ENCODE peak calls at places on chromosomes 5 and 9, in six cellular contexts. One of them, this sample, is unnamed.

GRCh38 chr5:72597456-72597948 is 90.3 kb upstream of the ZNF366 start:
- DNase-seq in neuronal stem cell: no peak
- DNase-seq in A549: peak
- DNase-seq in pancreas: no peak
- DNase-seq in SJSA1: peak
- DNase-seq in K562: peak
- DNase-seq in this sample: no peak

GRCh38 chr9:101269596-101270324 is 115.0 kb downstream of the BAAT start:
- DNase-seq in neuronal stem cell: no peak
- DNase-seq in A549: no peak
- DNase-seq in pancreas: no peak
- DNase-seq in SJSA1: no peak
- DNase-seq in K562: no peak
- DNase-seq in this sample: no peak

GRCh38 chr5:16980983-16981382 is 44.9 kb upstream of the MYO10 start:
- DNase-seq in neuronal stem cell: no peak
- DNase-seq in A549: no peak
- DNase-seq in pancreas: no peak
- DNase-seq in SJSA1: peak
- DNase-seq in K562: no peak
- DNase-seq in this sample: no peak

GRCh38 chr5:180212363-180213255 is 3.6 kb upstream of the RASGEF1C start:
- DNase-seq in neuronal stem cell: no peak
- DNase-seq in A549: no peak
- DNase-seq in pancreas: peak
- DNase-seq in SJSA1: no peak
- DNase-seq in K562: no peak
- DNase-seq in this sample: peak

GRCh38 chr5:65926893-65927292 is 518 bp downstream of the ERBIN start:
- DNase-seq in neuronal stem cell: no peak
- DNase-seq in A549: no peak
- DNase-seq in pancreas: no peak
- DNase-seq in SJSA1: peak
- DNase-seq in K562: no peak
- DNase-seq in this sample: no peak

GRCh38 chr5:28483327-28484025 is 1445.1 kb upstream of the CDH9 start:
- DNase-seq in neuronal stem cell: no peak
- DNase-seq in A549: no peak
- DNase-seq in pancreas: peak
- DNase-seq in SJSA1: no peak
- DNase-seq in K562: no peak
- DNase-seq in this sample: no peak

GRCh38 chr5:180340856-180341255 is 12.3 kb downstream of the GFPT2 start:
- DNase-seq in neuronal stem cell: no peak
- DNase-seq in A549: no peak
- DNase-seq in pancreas: no peak
- DNase-seq in SJSA1: peak
- DNase-seq in K562: no peak
- DNase-seq in this sample: no peak

GRCh38 chr5:74622122-74622521 is 18.4 kb downstream of the ENC1 start:
- DNase-seq in neuronal stem cell: no peak
- DNase-seq in A549: no peak
- DNase-seq in pancreas: no peak
- DNase-seq in SJSA1: no peak
- DNase-seq in K562: no peak
- DNase-seq in this sample: no peak

GRCh38 chr5:68953151-68953884 is 140.5 kb upstream of the SLC30A5 start:
- DNase-seq in neuronal stem cell: no peak
- DNase-seq in A549: no peak
- DNase-seq in pancreas: no peak
- DNase-seq in SJSA1: no peak
- DNase-seq in K562: no peak
- DNase-seq in this sample: no peak

GRCh38 chr9:133603165-133603927 is 5.8 kb downstream of the FAM163B start:
- DNase-seq in neuronal stem cell: no peak
- DNase-seq in A549: no peak
- DNase-seq in pancreas: no peak
- DNase-seq in SJSA1: no peak
- DNase-seq in K562: no peak
- DNase-seq in this sample: no peak

GRCh38 chr5:45694255-45694834 is 1.8 kb downstream of the HCN1 start:
- DNase-seq in neuronal stem cell: peak
- DNase-seq in A549: no peak
- DNase-seq in pancreas: no peak
- DNase-seq in SJSA1: no peak
- DNase-seq in K562: no peak
- DNase-seq in this sample: no peak

GRCh38 chr9:24900179-24900578 is 354.5 kb upstream of the IZUMO3 start:
- DNase-seq in neuronal stem cell: no peak
- DNase-seq in A549: no peak
- DNase-seq in pancreas: no peak
- DNase-seq in SJSA1: no peak
- DNase-seq in K562: no peak
- DNase-seq in this sample: no peak

GRCh38 chr9:82106536-82106935 is 118.0 kb downstream of the SPATA31D1 start:
- DNase-seq in neuronal stem cell: no peak
- DNase-seq in A549: no peak
- DNase-seq in pancreas: no peak
- DNase-seq in SJSA1: no peak
- DNase-seq in K562: no peak
- DNase-seq in this sample: no peak

GRCh38 chr9:98150164-98150563 is 31.1 kb upstream of the TRIM14 start:
- DNase-seq in neuronal stem cell: no peak
- DNase-seq in A549: no peak
- DNase-seq in pancreas: no peak
- DNase-seq in SJSA1: no peak
- DNase-seq in K562: no peak
- DNase-seq in this sample: no peak

GRCh38 chr5:68325065-68325580 is 109.6 kb downstream of the PIK3R1 start:
- DNase-seq in neuronal stem cell: no peak
- DNase-seq in A549: no peak
- DNase-seq in pancreas: no peak
- DNase-seq in SJSA1: no peak
- DNase-seq in K562: no peak
- DNase-seq in this sample: no peak

GRCh38 chr5:124477577-124477976 is 268.9 kb downstream of the ZNF608 start:
- DNase-seq in neuronal stem cell: no peak
- DNase-seq in A549: no peak
- DNase-seq in pancreas: no peak
- DNase-seq in SJSA1: no peak
- DNase-seq in K562: no peak
- DNase-seq in this sample: peak

GRCh38 chr5:126939887-126940286 is 90.5 kb downstream of the MARCHF3 start:
- DNase-seq in neuronal stem cell: no peak
- DNase-seq in A549: no peak
- DNase-seq in pancreas: no peak
- DNase-seq in SJSA1: no peak
- DNase-seq in K562: no peak
- DNase-seq in this sample: no peak

GRCh38 chr9:81461196-81461595 is 228.2 kb downstream of the TLE1 start:
- DNase-seq in neuronal stem cell: no peak
- DNase-seq in A549: no peak
- DNase-seq in pancreas: no peak
- DNase-seq in SJSA1: no peak
- DNase-seq in K562: no peak
- DNase-seq in this sample: no peak

GRCh38 chr9:100074093-100074492 is 24.7 kb downstream of the ERP44 start:
- DNase-seq in neuronal stem cell: no peak
- DNase-seq in A549: no peak
- DNase-seq in pancreas: no peak
- DNase-seq in SJSA1: no peak
- DNase-seq in K562: no peak
- DNase-seq in this sample: no peak

GRCh38 chr9:94084314-94084713 is at the start of gene PTPDC1:
- DNase-seq in neuronal stem cell: peak
- DNase-seq in A549: peak
- DNase-seq in pancreas: no peak
- DNase-seq in SJSA1: no peak
- DNase-seq in K562: peak
- DNase-seq in this sample: peak

GRCh38 chr5:949815-950560 is 57.3 kb downstream of the TRIP13 start:
- DNase-seq in neuronal stem cell: no peak
- DNase-seq in A549: no peak
- DNase-seq in pancreas: no peak
- DNase-seq in SJSA1: no peak
- DNase-seq in K562: no peak
- DNase-seq in this sample: no peak

GRCh38 chr9:93950619-93951601 is 4.2 kb downstream of the BARX1 start:
- DNase-seq in neuronal stem cell: no peak
- DNase-seq in A549: no peak
- DNase-seq in pancreas: peak
- DNase-seq in SJSA1: no peak
- DNase-seq in K562: no peak
- DNase-seq in this sample: no peak

GRCh38 chr9:89375181-89375760 is 57.0 kb downstream of the SECISBP2 start:
- DNase-seq in neuronal stem cell: no peak
- DNase-seq in A549: no peak
- DNase-seq in pancreas: peak
- DNase-seq in SJSA1: no peak
- DNase-seq in K562: peak
- DNase-seq in this sample: no peak

GRCh38 chr5:73028991-73029540 is 73.2 kb downstream of the FCHO2 start:
- DNase-seq in neuronal stem cell: no peak
- DNase-seq in A549: no peak
- DNase-seq in pancreas: no peak
- DNase-seq in SJSA1: no peak
- DNase-seq in K562: no peak
- DNase-seq in this sample: no peak

GRCh38 chr5:55188656-55189380 is 15.8 kb upstream of the CDC20B start:
- DNase-seq in neuronal stem cell: no peak
- DNase-seq in A549: peak
- DNase-seq in pancreas: no peak
- DNase-seq in SJSA1: no peak
- DNase-seq in K562: no peak
- DNase-seq in this sample: no peak

GRCh38 chr5:57816108-57816507 is 333.5 kb upstream of the ACTBL2 start:
- DNase-seq in neuronal stem cell: no peak
- DNase-seq in A549: peak
- DNase-seq in pancreas: no peak
- DNase-seq in SJSA1: peak
- DNase-seq in K562: no peak
- DNase-seq in this sample: no peak

GRCh38 chr5:57817924-57818323 is 335.3 kb upstream of the ACTBL2 start:
- DNase-seq in neuronal stem cell: no peak
- DNase-seq in A549: no peak
- DNase-seq in pancreas: no peak
- DNase-seq in SJSA1: no peak
- DNase-seq in K562: no peak
- DNase-seq in this sample: no peak

GRCh38 chr5:57822651-57823050 is 340.0 kb upstream of the ACTBL2 start:
- DNase-seq in neuronal stem cell: no peak
- DNase-seq in A549: no peak
- DNase-seq in pancreas: no peak
- DNase-seq in SJSA1: no peak
- DNase-seq in K562: no peak
- DNase-seq in this sample: no peak

GRCh38 chr5:57818397-57818796 is 335.8 kb upstream of the ACTBL2 start:
- DNase-seq in neuronal stem cell: no peak
- DNase-seq in A549: no peak
- DNase-seq in pancreas: no peak
- DNase-seq in SJSA1: no peak
- DNase-seq in K562: no peak
- DNase-seq in this sample: no peak

GRCh38 chr5:57817001-57817453 is 334.4 kb upstream of the ACTBL2 start:
- DNase-seq in neuronal stem cell: no peak
- DNase-seq in A549: no peak
- DNase-seq in pancreas: no peak
- DNase-seq in SJSA1: no peak
- DNase-seq in K562: no peak
- DNase-seq in this sample: no peak
- H3K27ac ChIP-seq in neuronal stem cell: no peak
- H3K27ac ChIP-seq in A549: peak
- H3K27ac ChIP-seq in pancreas: no peak
- H3K27ac ChIP-seq in SJSA1: peak
- H3K27ac ChIP-seq in K562: no peak
- H3K27ac ChIP-seq in this sample: no peak

DNA sequence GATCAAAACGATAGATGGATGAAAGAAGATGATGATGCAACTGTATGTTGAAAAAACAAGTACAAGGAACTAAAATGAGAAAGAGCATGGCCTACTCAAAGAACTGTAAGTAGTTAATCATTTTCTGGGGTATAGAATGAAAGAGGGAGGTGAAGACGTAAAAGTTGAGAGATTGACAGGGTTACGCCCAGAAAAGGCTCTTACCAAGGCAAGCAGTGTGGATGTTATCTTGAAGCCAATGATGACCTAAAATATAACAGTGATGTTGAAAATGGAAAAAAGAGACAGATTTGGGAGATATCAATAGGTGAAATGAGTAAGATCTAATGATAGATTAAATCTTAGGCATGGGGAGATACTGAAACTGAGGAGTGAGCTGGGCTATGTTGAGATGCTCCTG is 80.4 kb upstream of the GNAQ start:
- DNase-seq in neuronal stem cell: no peak
- DNase-seq in A549: no peak
- DNase-seq in pancreas: no peak
- DNase-seq in SJSA1: no peak
- DNase-seq in K562: no peak
- DNase-seq in this sample: no peak
- H3K27ac ChIP-seq in neuronal stem cell: no peak
- H3K27ac ChIP-seq in A549: no peak
- H3K27ac ChIP-seq in pancreas: no peak
- H3K27ac ChIP-seq in SJSA1: no peak
- H3K27ac ChIP-seq in K562: no peak
- H3K27ac ChIP-seq in this sample: no peak

DNA sequence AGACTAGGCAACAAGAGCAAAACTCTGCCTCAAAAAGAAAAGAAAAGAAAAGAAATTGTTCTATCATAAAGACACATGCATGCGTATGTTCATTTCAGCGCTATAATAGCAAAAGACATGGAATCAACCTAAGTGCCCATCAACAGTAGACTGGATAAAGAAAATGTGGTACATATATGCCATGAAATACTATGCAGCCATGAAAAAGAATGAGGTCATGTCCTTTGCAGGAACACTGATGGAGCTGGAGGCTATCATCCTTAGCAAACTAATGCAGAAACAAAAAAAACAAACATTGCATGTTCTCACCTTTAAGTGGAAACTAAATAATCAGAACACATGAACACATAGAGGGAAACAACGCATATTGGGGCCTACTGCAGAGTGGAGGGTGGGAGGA is 6.3 kb upstream of the ZNF883 start:
- DNase-seq in neuronal stem cell: no peak
- DNase-seq in A549: no peak
- DNase-seq in pancreas: no peak
- DNase-seq in SJSA1: no peak
- DNase-seq in K562: no peak
- DNase-seq in this sample: no peak
- H3K27ac ChIP-seq in neuronal stem cell: no peak
- H3K27ac ChIP-seq in A549: no peak
- H3K27ac ChIP-seq in pancreas: no peak
- H3K27ac ChIP-seq in SJSA1: no peak
- H3K27ac ChIP-seq in K562: no peak
- H3K27ac ChIP-seq in this sample: no peak

DNA sequence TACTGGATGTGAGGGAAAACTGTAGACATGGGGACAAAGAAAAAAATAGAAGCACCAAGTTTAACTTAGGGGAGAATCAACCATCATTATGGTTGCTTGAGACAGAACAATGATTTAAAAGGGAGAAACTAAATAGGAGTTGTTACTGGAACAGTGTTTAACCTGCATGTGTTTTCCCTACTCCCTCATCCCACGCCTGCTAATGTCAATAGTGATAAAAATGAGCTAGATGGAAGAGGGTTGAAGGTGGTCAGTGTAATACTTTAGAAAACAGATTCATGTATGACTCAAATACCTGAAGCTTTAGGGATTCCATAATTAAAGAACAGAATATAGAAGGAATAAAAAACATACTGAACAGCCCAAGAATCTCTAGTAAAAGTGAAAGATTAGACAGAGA is 52.5 kb downstream of the PLCXD3 start:
- DNase-seq in neuronal stem cell: no peak
- DNase-seq in A549: no peak
- DNase-seq in pancreas: no peak
- DNase-seq in SJSA1: no peak
- DNase-seq in K562: no peak
- DNase-seq in this sample: no peak
- H3K27ac ChIP-seq in neuronal stem cell: no peak
- H3K27ac ChIP-seq in A549: no peak
- H3K27ac ChIP-seq in pancreas: no peak
- H3K27ac ChIP-seq in SJSA1: no peak
- H3K27ac ChIP-seq in K562: no peak
- H3K27ac ChIP-seq in this sample: no peak